ENCODE peak calls at places on chromosomes 13 and 19, in five cellular contexts. R is GM12878, H is K562, G is astrocyte, M is GM23248. X is an unnamed sample.

GRCh38 chr19:8357007-8357521 is 6.9 kb upstream of the ANGPTL4 start:
- DNase-seq in R (no peak), H (no peak), G (peak; percentile 27), M (no peak), X (peak; percentile 27)

GRCh38 chr19:43439183-43440063 is 24.7 kb downstream of the TEX101 start:
- DNase-seq in R (no peak), H (no peak), G (peak; percentile 16), M (peak; percentile 91), X (peak; percentile 19)

GRCh38 chr13:30659980-30660379 is 42.3 kb downstream of the USPL1 start:
- DNase-seq in R (no peak), H (no peak), G (no peak), M (no peak), X (no peak)

GRCh38 chr13:42970824-42971669 is 21.0 kb downstream of the EPSTI1 start:
- DNase-seq in R (no peak), H (peak; percentile 26), G (peak; percentile 25), M (peak; percentile 66), X (peak; percentile 37)

GRCh38 chr13:22454586-22454985 is 726.2 kb upstream of the SGCG start:
- DNase-seq in R (no peak), H (no peak), G (no peak), M (no peak), X (no peak)

GRCh38 chr19:22619371-22619770 is 14.8 kb upstream of the ZNF492 start:
- DNase-seq in R (no peak), H (no peak), G (no peak), M (no peak), X (no peak)

GRCh38 chr13:112683581-112683980 is 6.3 kb upstream of the ATP11A start:
- DNase-seq in R (no peak), H (no peak), G (no peak), M (no peak), X (no peak)

GRCh38 chr13:43543331-43543730 is 243.4 kb downstream of the ENOX1 start:
- DNase-seq in R (no peak), H (no peak), G (no peak), M (no peak), X (peak; percentile 15)

GRCh38 chr13:53417601-53418000 is 389.0 kb downstream of the OLFM4 start:
- DNase-seq in R (no peak), H (no peak), G (no peak), M (no peak), X (no peak)

GRCh38 chr13:24012648-24013047 is 115.3 kb upstream of the C1QTNF9B start:
- DNase-seq in R (no peak), H (no peak), G (no peak), M (no peak), X (no peak)

GRCh38 chr19:41646589-41647204 is 19.8 kb upstream of the CEACAM4 start:
- DNase-seq in R (no peak), H (peak; percentile 55), G (no peak), M (peak; percentile 41), X (no peak)

GRCh38 chr19:55683449-55684261 is 8.6 kb downstream of the EPN1 start:
- DNase-seq in R (no peak), H (no peak), G (no peak), M (no peak), X (no peak)

GRCh38 chr19:20471441-20471840 is 94.1 kb downstream of the ZNF737 start:
- DNase-seq in R (no peak), H (no peak), G (no peak), M (no peak), X (no peak)

GRCh38 chr13:112668924-112669323 is 20.9 kb upstream of the ATP11A start:
- DNase-seq in R (no peak), H (no peak), G (no peak), M (no peak), X (no peak)

GRCh38 chr13:25468330-25469178 is 96.8 kb downstream of the ATP8A2 start:
- DNase-seq in R (no peak), H (peak; percentile 84), G (peak; percentile 20), M (no peak), X (peak; percentile 54)

GRCh38 chr19:47598407-47599349 is 10.3 kb upstream of the BICRA start:
- DNase-seq in R (no peak), H (no peak), G (peak; percentile 94), M (peak; percentile 98), X (peak; percentile 96)

DNA sequence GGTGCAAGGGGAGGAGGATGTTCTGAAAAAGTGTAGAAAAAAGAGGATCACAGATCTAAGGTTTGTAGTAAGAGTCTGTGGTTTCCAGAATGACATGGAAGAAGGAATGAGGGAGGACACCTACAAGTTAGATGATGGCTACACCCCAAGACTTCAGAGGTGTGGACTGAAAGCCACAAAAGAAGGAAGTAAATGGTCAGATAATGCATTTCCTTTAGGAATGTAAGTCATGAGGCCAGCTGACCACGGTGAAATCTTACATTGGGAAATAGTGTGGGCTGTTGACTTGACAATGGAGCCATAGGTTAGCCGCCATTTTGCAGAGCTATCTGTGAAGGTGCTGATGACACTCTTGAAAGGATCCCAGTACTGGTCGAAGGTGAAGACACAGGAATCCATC is 25.3 kb upstream of the FBXO27 start:
- DNase-seq in R (no peak), H (no peak), G (no peak), M (no peak), X (no peak)
- TF ChIP-seq EZH2 in R (no peak), H (no peak), G (no peak), M (no peak), X (no peak)

GRCh38 chr19:45920458-45920857 is 5.9 kb upstream of the NANOS2 start:
- DNase-seq in R (no peak), H (no peak), G (no peak), M (no peak), X (no peak)
- H3K27ac ChIP-seq in R (no peak overlapping the region), H (no peak overlapping the region), G (no peak overlapping the region), M (no peak overlapping the region), X (no peak overlapping the region)

DNA sequence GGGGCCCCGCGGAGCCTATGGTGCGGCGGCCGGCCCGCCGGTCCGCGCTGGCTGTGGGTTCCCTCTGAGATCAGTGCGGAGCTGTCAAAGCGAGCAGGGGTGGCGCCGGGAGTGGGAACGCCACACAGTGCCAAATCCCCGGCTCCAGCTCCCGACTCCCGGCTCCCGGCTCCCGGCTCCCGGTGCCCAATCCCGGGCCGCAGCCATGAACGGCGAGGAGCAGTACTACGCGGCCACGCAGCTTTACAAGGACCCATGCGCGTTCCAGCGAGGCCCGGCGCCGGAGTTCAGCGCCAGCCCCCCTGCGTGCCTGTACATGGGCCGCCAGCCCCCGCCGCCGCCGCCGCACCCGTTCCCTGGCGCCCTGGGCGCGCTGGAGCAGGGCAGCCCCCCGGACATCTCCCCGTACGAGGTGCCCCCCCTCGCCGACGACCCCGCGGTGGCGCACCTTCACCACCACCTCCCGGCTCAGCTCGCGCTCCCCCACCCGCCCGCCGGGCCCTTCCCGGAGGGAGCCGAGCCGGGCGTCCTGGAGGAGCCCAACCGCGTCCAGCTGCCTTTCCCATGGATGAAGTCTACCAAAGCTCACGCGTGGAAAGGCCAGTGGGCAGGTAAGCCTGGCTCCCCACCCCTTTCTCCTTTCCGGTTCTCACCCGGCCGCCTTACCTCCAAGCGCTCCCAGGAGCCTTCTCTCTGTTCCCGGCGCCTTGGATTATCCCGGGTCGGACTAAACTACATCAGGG is at the start of gene PDX1:
- DNase-seq in R (no peak), H (no peak), G (no peak), M (peak; percentile 28), X (no peak)
- TF ChIP-seq EZH2 in R (no peak), H (no peak), G (peak; percentile 70), M (no peak), X (no peak)

GRCh38 chr19:36488118-36488815 is 1.1 kb downstream of the ZNF566 start:
- DNase-seq in R (no peak), H (no peak), G (peak; percentile 42), M (peak; percentile 58), X (peak; percentile 45)
- H3K27ac ChIP-seq in R (peak overlapping the region; percentile 93), H (peak overlapping the region; percentile 91), G (peak overlapping the region; percentile 98), M (peak overlapping the region; percentile 97), X (peak overlapping the region; percentile 94)

GRCh38 chr13:109786457-109787134 is at the start of gene IRS2:
- DNase-seq in R (no peak), H (peak; percentile 89), G (peak; percentile 85), M (peak; percentile 98), X (peak; percentile 93)

GRCh38 chr13:109788372-109789195 is 2.2 kb upstream of the IRS2 start:
- DNase-seq in R (no peak), H (no peak), G (no peak), M (no peak), X (no peak)

GRCh38 chr13:109789262-109789661 is 2.9 kb upstream of the IRS2 start:
- DNase-seq in R (no peak), H (no peak), G (no peak), M (no peak), X (no peak)

GRCh38 chr13:109785892-109786450 is 412 bp downstream of the IRS2 start:
- DNase-seq in R (no peak), H (peak; percentile 8), G (no peak), M (peak; percentile 66), X (no peak)

GRCh38 chr13:109787135-109787954 is 962 bp upstream of the IRS2 start:
- DNase-seq in R (no peak), H (peak; percentile 56), G (no peak), M (peak; percentile 72), X (peak; percentile 48)
- TF ChIP-seq EZH2 in R (no peak), H (no peak), G (no peak), M (no peak), X (no peak)

DNA sequence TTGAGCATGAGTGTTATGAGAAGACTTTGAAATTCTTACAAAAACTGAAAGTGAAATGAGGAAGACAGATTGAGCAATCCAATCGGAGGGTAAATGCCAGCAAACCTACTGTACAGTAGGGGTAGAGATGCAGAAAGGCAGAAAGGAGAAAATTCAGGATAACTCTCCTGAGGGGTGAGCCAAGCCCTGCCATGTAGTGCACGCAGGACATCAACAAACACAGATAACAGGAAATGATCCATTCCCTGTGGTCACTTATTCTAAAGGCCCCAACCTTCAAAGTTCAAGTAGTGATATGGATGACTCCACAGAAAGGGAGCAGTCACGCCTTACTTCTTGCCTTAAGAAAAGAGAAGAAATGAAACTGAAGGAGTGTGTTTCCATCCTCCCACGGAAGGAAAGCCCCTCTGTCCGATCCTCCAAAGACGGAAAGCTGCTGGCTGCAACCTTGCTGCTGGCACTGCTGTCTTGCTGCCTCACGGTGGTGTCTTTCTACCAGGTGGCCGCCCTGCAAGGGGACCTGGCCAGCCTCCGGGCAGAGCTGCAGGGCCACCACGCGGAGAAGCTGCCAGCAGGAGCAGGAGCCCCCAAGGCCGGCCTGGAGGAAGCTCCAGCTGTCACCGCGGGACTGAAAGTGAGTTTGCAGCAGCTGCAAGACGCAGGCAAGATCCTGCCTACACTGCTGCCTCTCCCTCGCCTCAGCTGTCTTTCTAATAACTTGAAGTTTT is at the start of gene TNFSF13B:
- DNase-seq in R (peak; percentile 74), H (peak; percentile 9), G (no peak), M (peak; percentile 59), X (peak; percentile 11)
- H3K27ac ChIP-seq in R (peak within 1 kb of the TSS; percentile 81), H (peak within 1 kb of the TSS; percentile 49), G (no peak within 1 kb of the TSS), M (no peak within 1 kb of the TSS), X (peak within 1 kb of the TSS; percentile 23)

GRCh38 chr13:50198508-50198907 is 183.3 kb downstream of the KCNRG start:
- DNase-seq in R (no peak), H (no peak), G (no peak), M (peak; percentile 62), X (peak; percentile 88)
- TF ChIP-seq EZH2 in R (no peak), H (no peak), G (no peak), M (no peak), X (no peak)

GRCh38 chr13:36323951-36324566 is 22.1 kb downstream of the SPART start:
- DNase-seq in R (no peak), H (no peak), G (peak; percentile 53), M (no peak), X (peak; percentile 60)
- H3K27ac ChIP-seq in R (no peak overlapping the region), H (no peak overlapping the region), G (peak overlapping the region; percentile 52), M (no peak overlapping the region), X (no peak overlapping the region)

GRCh38 chr19:11480927-11481776 is at the start of gene ELAVL3:
- DNase-seq in R (no peak), H (no peak), G (no peak), M (no peak), X (no peak)
- TF ChIP-seq EZH2 in R (no peak), H (no peak), G (peak; percentile 19), M (peak; percentile 82), X (peak; percentile 98)

X was measured in fibroblast of lung.